ENCODE peak calls at places on chromosomes 2 and 18, in six cellular contexts. One of them, this sample, is unnamed.

GRCh38 chr2:185145316-185146121 is 547.2 kb downstream of the ZNF804A start:
- DNase-seq in GM12878: no peak
- DNase-seq in HCT116: no peak
- DNase-seq in HepG2: peak; percentile 10
- DNase-seq in K562: no peak
- DNase-seq in H1: no peak
- DNase-seq in this sample: no peak

GRCh38 chr2:208847651-208848050 is 441.1 kb downstream of the PTH2R start:
- DNase-seq in GM12878: no peak
- DNase-seq in HCT116: no peak
- DNase-seq in HepG2: no peak
- DNase-seq in K562: no peak
- DNase-seq in H1: no peak
- DNase-seq in this sample: no peak

GRCh38 chr2:55144922-55145820 is 86.9 kb downstream of the CLHC1 start:
- DNase-seq in GM12878: no peak
- DNase-seq in HCT116: no peak
- DNase-seq in HepG2: no peak
- DNase-seq in K562: no peak
- DNase-seq in H1: no peak
- DNase-seq in this sample: no peak

GRCh38 chr2:215356948-215357461 is 45.1 kb downstream of the ATIC start:
- DNase-seq in GM12878: no peak
- DNase-seq in HCT116: no peak
- DNase-seq in HepG2: no peak
- DNase-seq in K562: no peak
- DNase-seq in H1: no peak
- DNase-seq in this sample: no peak

GRCh38 chr2:94970353-94970752 is 55.2 kb upstream of the MAL start:
- DNase-seq in GM12878: no peak
- DNase-seq in HCT116: no peak
- DNase-seq in HepG2: no peak
- DNase-seq in K562: no peak
- DNase-seq in H1: no peak
- DNase-seq in this sample: no peak

GRCh38 chr2:18637196-18637595 is 47.8 kb upstream of the NT5C1B start:
- DNase-seq in GM12878: no peak
- DNase-seq in HCT116: no peak
- DNase-seq in HepG2: no peak
- DNase-seq in K562: no peak
- DNase-seq in H1: no peak
- DNase-seq in this sample: no peak

GRCh38 chr2:161228511-161229240 is 68.4 kb downstream of the TANK start:
- DNase-seq in GM12878: no peak
- DNase-seq in HCT116: no peak
- DNase-seq in HepG2: no peak
- DNase-seq in K562: no peak
- DNase-seq in H1: no peak
- DNase-seq in this sample: no peak

GRCh38 chr2:101446869-101447268 is 28.0 kb downstream of the RFX8 start:
- DNase-seq in GM12878: no peak
- DNase-seq in HCT116: no peak
- DNase-seq in HepG2: no peak
- DNase-seq in K562: no peak
- DNase-seq in H1: no peak
- DNase-seq in this sample: no peak

GRCh38 chr2:34985474-34985873 is 1370.1 kb upstream of the CRIM1 start:
- DNase-seq in GM12878: no peak
- DNase-seq in HCT116: no peak
- DNase-seq in HepG2: no peak
- DNase-seq in K562: no peak
- DNase-seq in H1: no peak
- DNase-seq in this sample: no peak

GRCh38 chr2:28994074-28994473 is 13.0 kb downstream of the TOGARAM2 start:
- DNase-seq in GM12878: no peak
- DNase-seq in HCT116: no peak
- DNase-seq in HepG2: no peak
- DNase-seq in K562: no peak
- DNase-seq in H1: no peak
- DNase-seq in this sample: no peak

GRCh38 chr2:15996536-15997423 is 56.4 kb downstream of the MYCN start:
- DNase-seq in GM12878: no peak
- DNase-seq in HCT116: no peak
- DNase-seq in HepG2: no peak
- DNase-seq in K562: no peak
- DNase-seq in H1: no peak
- DNase-seq in this sample: no peak

GRCh38 chr2:134706587-134707329 is 12.0 kb downstream of the TMEM163 start:
- DNase-seq in GM12878: no peak
- DNase-seq in HCT116: no peak
- DNase-seq in HepG2: peak; percentile 35
- DNase-seq in K562: peak; percentile 35
- DNase-seq in H1: no peak
- DNase-seq in this sample: no peak

GRCh38 chr2:113138428-113139322 is 11.3 kb downstream of the IL1RN start:
- DNase-seq in GM12878: peak; percentile 64
- DNase-seq in HCT116: peak; percentile 79
- DNase-seq in HepG2: peak; percentile 76
- DNase-seq in K562: peak; percentile 77
- DNase-seq in H1: peak; percentile 48
- DNase-seq in this sample: peak; percentile 63

GRCh38 chr18:48621240-48621639 is 82.4 kb downstream of the CTIF start:
- DNase-seq in GM12878: no peak
- DNase-seq in HCT116: no peak
- DNase-seq in HepG2: no peak
- DNase-seq in K562: no peak
- DNase-seq in H1: no peak
- DNase-seq in this sample: no peak

GRCh38 chr18:832085-832681 is 20.1 kb upstream of the YES1 start:
- DNase-seq in GM12878: no peak
- DNase-seq in HCT116: peak; percentile 29
- DNase-seq in HepG2: peak; percentile 91
- DNase-seq in K562: peak; percentile 71
- DNase-seq in H1: peak; percentile 62
- DNase-seq in this sample: no peak

GRCh38 chr2:84494070-84494469 is 22.2 kb upstream of the DNAH6 start:
- DNase-seq in GM12878: no peak
- DNase-seq in HCT116: no peak
- DNase-seq in HepG2: no peak
- DNase-seq in K562: no peak
- DNase-seq in H1: no peak
- DNase-seq in this sample: no peak

GRCh38 chr2:239830718-239831271 is 194.3 kb downstream of the NDUFA10 start:
- DNase-seq in GM12878: no peak
- DNase-seq in HCT116: no peak
- DNase-seq in HepG2: no peak
- DNase-seq in K562: no peak
- DNase-seq in H1: peak; percentile 33
- DNase-seq in this sample: no peak

GRCh38 chr18:37385846-37386435 is 179.7 kb downstream of the CELF4 start:
- DNase-seq in GM12878: no peak
- DNase-seq in HCT116: peak; percentile 24
- DNase-seq in HepG2: peak; percentile 13
- DNase-seq in K562: peak; percentile 32
- DNase-seq in H1: no peak
- DNase-seq in this sample: no peak

GRCh38 chr2:17538022-17538843 is 2.3 kb upstream of the VSNL1 start:
- DNase-seq in GM12878: no peak
- DNase-seq in HCT116: peak; percentile 19
- DNase-seq in HepG2: peak; percentile 39
- DNase-seq in K562: no peak
- DNase-seq in H1: no peak
- DNase-seq in this sample: no peak

GRCh38 chr2:43269706-43270105 is 43.3 kb upstream of the ZFP36L2 start:
- DNase-seq in GM12878: no peak
- DNase-seq in HCT116: no peak
- DNase-seq in HepG2: no peak
- DNase-seq in K562: no peak
- DNase-seq in H1: no peak
- DNase-seq in this sample: no peak

GRCh38 chr2:190468814-190469569 is 60.8 kb downstream of the MFSD6 start:
- DNase-seq in GM12878: no peak
- DNase-seq in HCT116: peak; percentile 35
- DNase-seq in HepG2: peak; percentile 40
- DNase-seq in K562: peak; percentile 50
- DNase-seq in H1: no peak
- DNase-seq in this sample: no peak

GRCh38 chr2:6167592-6168138 is 475.5 kb downstream of the SOX11 start:
- DNase-seq in GM12878: no peak
- DNase-seq in HCT116: no peak
- DNase-seq in HepG2: no peak
- DNase-seq in K562: no peak
- DNase-seq in H1: no peak
- DNase-seq in this sample: no peak

GRCh38 chr18:23943104-23943503 is 71.5 kb upstream of the TTC39C start:
- DNase-seq in GM12878: peak; percentile 68
- DNase-seq in HCT116: no peak
- DNase-seq in HepG2: no peak
- DNase-seq in K562: no peak
- DNase-seq in H1: no peak
- DNase-seq in this sample: no peak

GRCh38 chr2:11797846-11798245 is 51.4 kb downstream of the LPIN1 start:
- DNase-seq in GM12878: no peak
- DNase-seq in HCT116: no peak
- DNase-seq in HepG2: no peak
- DNase-seq in K562: no peak
- DNase-seq in H1: no peak
- DNase-seq in this sample: no peak

GRCh38 chr2:11796190-11797171 is 50.0 kb downstream of the LPIN1 start:
- DNase-seq in GM12878: no peak
- DNase-seq in HCT116: no peak
- DNase-seq in HepG2: no peak
- DNase-seq in K562: no peak
- DNase-seq in H1: no peak
- DNase-seq in this sample: no peak

GRCh38 chr2:11799826-11800225 is 53.4 kb downstream of the LPIN1 start:
- DNase-seq in GM12878: no peak
- DNase-seq in HCT116: no peak
- DNase-seq in HepG2: no peak
- DNase-seq in K562: no peak
- DNase-seq in H1: no peak
- DNase-seq in this sample: no peak

GRCh38 chr2:11802782-11803191 is 56.4 kb downstream of the LPIN1 start:
- DNase-seq in GM12878: no peak
- DNase-seq in HCT116: no peak
- DNase-seq in HepG2: no peak
- DNase-seq in K562: no peak
- DNase-seq in H1: no peak
- DNase-seq in this sample: no peak

DNA sequence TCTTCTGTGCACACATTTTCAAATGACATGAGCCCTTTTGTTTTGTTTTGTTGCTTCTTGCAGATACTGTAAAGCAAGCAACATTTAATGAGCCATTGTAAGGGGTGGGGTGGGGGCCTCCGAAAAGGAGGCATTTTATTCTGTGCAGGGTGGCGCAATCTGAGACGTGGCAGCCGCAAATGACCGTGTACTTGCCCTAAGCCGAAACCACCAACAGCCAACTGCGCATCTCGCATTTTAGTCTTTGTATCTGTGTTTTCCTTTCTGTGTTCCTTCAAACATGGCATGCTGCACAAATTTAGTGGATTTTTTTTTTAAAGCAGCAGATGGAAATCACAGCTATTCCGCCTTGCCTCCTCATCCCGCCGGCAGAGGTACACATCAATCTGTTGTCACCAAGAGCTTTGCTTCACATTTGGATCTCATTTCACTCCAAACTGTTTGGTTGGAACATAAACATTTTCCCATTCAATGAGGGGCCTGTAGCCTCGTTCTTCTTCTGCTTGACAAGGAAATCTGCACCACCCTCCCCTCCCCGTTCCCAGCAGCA is 52.6 kb downstream of the LPIN1 start:
- DNase-seq in GM12878: no peak
- DNase-seq in HCT116: no peak
- DNase-seq in HepG2: no peak
- DNase-seq in K562: no peak
- DNase-seq in H1: no peak
- DNase-seq in this sample: no peak
- TF ChIP-seq ZNF274 in GM12878: no peak
- TF ChIP-seq ZNF274 in HCT116: no peak
- TF ChIP-seq ZNF274 in HepG2: no peak
- TF ChIP-seq ZNF274 in K562: no peak
- TF ChIP-seq ZNF274 in H1: no peak
- TF ChIP-seq ZNF274 in this sample: no peak

GRCh38 chr18:21167641-21168372 is 56.2 kb upstream of the ROCK1 start:
- DNase-seq in GM12878: no peak
- DNase-seq in HCT116: peak; percentile 15
- DNase-seq in HepG2: peak; percentile 24
- DNase-seq in K562: no peak
- DNase-seq in H1: peak; percentile 63
- DNase-seq in this sample: peak; percentile 35
- TF ChIP-seq ZNF274 in GM12878: no peak
- TF ChIP-seq ZNF274 in HCT116: no peak
- TF ChIP-seq ZNF274 in HepG2: no peak
- TF ChIP-seq ZNF274 in K562: no peak
- TF ChIP-seq ZNF274 in H1: no peak
- TF ChIP-seq ZNF274 in this sample: no peak

GRCh38 chr2:146874260-146874658 is 970.6 kb upstream of the ACVR2A start:
- DNase-seq in GM12878: no peak
- DNase-seq in HCT116: peak; percentile 88
- DNase-seq in HepG2: no peak
- DNase-seq in K562: no peak
- DNase-seq in H1: no peak
- DNase-seq in this sample: no peak
- TF ChIP-seq ZNF274 in GM12878: no peak
- TF ChIP-seq ZNF274 in HCT116: no peak
- TF ChIP-seq ZNF274 in HepG2: no peak
- TF ChIP-seq ZNF274 in K562: no peak
- TF ChIP-seq ZNF274 in H1: no peak
- TF ChIP-seq ZNF274 in this sample: no peak

DNA sequence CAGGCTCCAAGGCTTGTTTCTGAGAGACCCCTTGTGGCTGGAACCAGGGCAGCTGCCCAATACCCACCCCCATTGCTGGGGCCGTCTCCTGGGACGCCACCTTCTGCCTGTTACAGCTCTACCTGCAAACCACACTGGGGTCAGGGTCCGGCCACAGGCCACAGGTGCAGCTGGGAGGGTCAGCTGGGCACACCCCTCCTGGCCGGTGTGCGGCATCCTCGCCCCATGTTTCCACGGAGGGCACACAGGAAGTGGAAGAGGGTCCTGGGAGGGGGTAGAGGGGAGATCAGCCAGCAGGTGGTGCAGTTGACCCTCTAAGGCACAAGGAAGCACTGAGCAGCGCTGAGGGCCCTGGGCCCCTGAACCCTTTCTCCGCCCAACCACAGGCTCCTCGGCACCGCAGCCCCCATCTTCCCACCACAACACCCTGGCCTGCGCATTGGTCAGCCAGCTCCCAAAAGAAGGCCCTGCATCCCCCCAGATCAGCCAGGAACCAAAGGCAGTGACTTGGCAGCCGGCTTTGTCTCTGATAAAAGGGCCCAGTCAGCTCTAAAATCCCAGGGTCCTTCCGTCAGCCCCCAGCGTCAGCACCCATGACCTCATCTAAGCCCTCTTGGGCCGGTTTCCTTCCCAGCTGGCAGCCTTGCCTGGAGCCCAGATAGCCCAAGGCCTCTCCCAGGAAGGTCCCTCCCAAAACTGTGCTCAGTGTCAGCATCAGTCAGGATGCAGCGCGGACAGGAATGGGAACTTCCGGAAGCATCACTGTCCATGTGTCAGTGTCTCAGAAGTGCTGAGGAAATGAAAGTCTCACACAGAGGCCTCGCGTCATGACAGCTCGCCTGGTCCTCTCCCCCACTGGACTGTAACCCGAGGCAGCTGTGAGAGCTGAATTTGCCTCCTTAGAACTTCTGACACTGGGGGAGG is 1.7 kb downstream of the ERFE start:
- DNase-seq in GM12878: no peak
- DNase-seq in HCT116: no peak
- DNase-seq in HepG2: peak; percentile 31
- DNase-seq in K562: peak; percentile 30
- DNase-seq in H1: peak; percentile 74
- DNase-seq in this sample: no peak
- TF ChIP-seq ZNF274 in GM12878: no peak
- TF ChIP-seq ZNF274 in HCT116: no peak
- TF ChIP-seq ZNF274 in HepG2: no peak
- TF ChIP-seq ZNF274 in K562: no peak
- TF ChIP-seq ZNF274 in H1: no peak
- TF ChIP-seq ZNF274 in this sample: no peak